ENCODE peak calls at places on chromosome 4, in seven cellular contexts. D is CD14-positive monocyte; S is iris pigment epithelial cell; C is cardiac muscle cell; L is stimulated activated CD4-positive, alpha-beta T cell treated with anti-CD3 and anti-CD28 coated beads, TNF-alpha, amount 100 ng/mL, for 24 hours; V is frontal cortex; K is activated CD8-positive, alpha-beta memory T cell treated with anti-CD3 and anti-CD28 coated beads for 24 hours. W is an unnamed sample.
A peak's percentile ranks its signal among the peaks of the same experiment; 100 is the strongest.

GRCh38 chr4:38132140-38132673 is 172.0 kb downstream of the PTTG2 start:
- DNase-seq in K (peak; percentile 80), D (no peak), S (peak; percentile 100), V (peak; percentile 41), L (peak; percentile 80), C (peak; percentile 98), W (peak; percentile 30)

GRCh38 chr4:152719856-152720556 is 40.2 kb upstream of the TMEM154 start:
- DNase-seq in D (no peak), K (no peak), V (no peak), C (no peak), S (no peak), L (no peak), W (no peak)

GRCh38 chr4:40596522-40596921 is 33.1 kb downstream of the RBM47 start:
- DNase-seq in S (no peak), D (no peak), K (no peak), V (no peak), C (no peak), L (no peak), W (no peak)

GRCh38 chr4:109009909-109010308 is 247.1 kb upstream of the ETNPPL start:
- DNase-seq in S (peak; percentile 89), K (no peak), L (no peak), D (no peak), V (no peak), C (peak; percentile 79), W (no peak)

GRCh38 chr4:82372874-82373815 is 646 bp downstream of the HNRNPD start:
- DNase-seq in S (peak; percentile 70), V (peak; percentile 36), L (peak; percentile 52), D (peak; percentile 62), K (peak; percentile 86), C (peak; percentile 77), W (no peak)

GRCh38 chr4:36310793-36311192 is 29.4 kb downstream of the DTHD1 start:
- DNase-seq in D (peak; percentile 50), C (no peak), K (no peak), L (no peak), S (no peak), V (no peak), W (no peak)

GRCh38 chr4:5500165-5500564 is 208.2 kb downstream of the EVC2 start:
- DNase-seq in K (no peak), S (peak; percentile 55), C (peak; percentile 11), D (no peak), V (no peak), L (no peak), W (no peak)

GRCh38 chr4:127809173-127809800 is 27.2 kb downstream of the HSPA4L start:
- DNase-seq in C (peak; percentile 35), V (no peak), S (peak; percentile 16), K (no peak), L (no peak), D (no peak), W (no peak)

GRCh38 chr4:7045961-7046921 is 3.1 kb downstream of the TADA2B start:
- DNase-seq in S (no peak), L (no peak), D (no peak), C (no peak), K (no peak), V (no peak), W (no peak)

GRCh38 chr4:53767503-53767902 is 176.2 kb upstream of the LNX1 start:
- DNase-seq in V (no peak), K (no peak), S (peak; percentile 89), C (peak; percentile 87), D (no peak), L (no peak), W (no peak)

GRCh38 chr4:53507671-53508286 is 83.5 kb downstream of the LNX1 start:
- DNase-seq in D (no peak), K (no peak), L (no peak), S (peak; percentile 69), C (peak; percentile 98), V (no peak), W (peak; percentile 35)

GRCh38 chr4:126800723-126801191 is 832.0 kb upstream of the INTU start:
- DNase-seq in K (no peak), S (no peak), L (no peak), D (no peak), V (no peak), C (no peak), W (no peak)

GRCh38 chr4:132417220-132417619 is 731.9 kb upstream of the PCDH10 start:
- DNase-seq in S (no peak), D (no peak), V (no peak), C (no peak), L (no peak), K (no peak), W (no peak)

GRCh38 chr4:122329876-122330595 is 48.8 kb upstream of the ADAD1 start:
- DNase-seq in S (peak; percentile 39), D (no peak), V (no peak), L (no peak), K (no peak), C (peak; percentile 21), W (no peak)

GRCh38 chr4:41319553-41319952 is 62.8 kb downstream of the UCHL1 start:
- DNase-seq in K (no peak), D (no peak), L (no peak), C (no peak), S (peak; percentile 59), V (no peak), W (no peak)

GRCh38 chr4:48780867-48781219 is 764 bp upstream of the FRYL start:
- DNase-seq in D (no peak), S (peak; percentile 56), L (no peak), C (peak; percentile 55), K (no peak), V (no peak), W (peak; percentile 72)

GRCh38 chr4:92305148-92305877 is 1.5 kb downstream of the GRID2 start:
- DNase-seq in C (peak; percentile 71), K (no peak), L (no peak), D (no peak), V (peak; percentile 60), S (peak; percentile 59), W (no peak)

GRCh38 chr4:39699676-39700409 is 1.9 kb downstream of the UBE2K start:
- DNase-seq in V (no peak), D (no peak), C (peak; percentile 39), K (no peak), L (no peak), S (peak; percentile 55), W (no peak)

GRCh38 chr4:8188743-8189550 is 10.1 kb upstream of the SH3TC1 start:
- DNase-seq in D (no peak), L (no peak), V (peak; percentile 73), S (no peak), K (no peak), C (peak; percentile 71), W (peak; percentile 80)

GRCh38 chr4:46389301-46389761 is 597 bp downstream of the GABRA2 start:
- DNase-seq in S (peak; percentile 8), V (no peak), D (no peak), C (peak; percentile 25), L (no peak), K (no peak), W (no peak)

GRCh38 chr4:125849869-125850268 is 535.1 kb downstream of the FAT4 start:
- DNase-seq in K (no peak), C (peak; percentile 56), V (no peak), S (peak; percentile 77), L (no peak), D (no peak), W (no peak)

GRCh38 chr4:74768857-74769525 is 25.3 kb downstream of the BTC start:
- DNase-seq in C (peak; percentile 78), L (no peak), S (peak; percentile 38), D (no peak), V (no peak), K (no peak), W (no peak)

GRCh38 chr4:167903291-167903721 is 189.0 kb upstream of the ANXA10 start:
- DNase-seq in D (no peak), S (peak; percentile 71), C (peak; percentile 47), K (no peak), L (no peak), V (no peak), W (no peak)

GRCh38 chr4:94767446-94767845 is 9.7 kb downstream of the BMPR1B start:
- DNase-seq in K (no peak), D (no peak), L (no peak), C (no peak), S (no peak), V (no peak), W (no peak)

GRCh38 chr4:74969507-74970474 is 36.9 kb downstream of the PARM1 start:
- DNase-seq in S (peak; percentile 1), D (no peak), V (no peak), C (peak; percentile 5), L (no peak), K (no peak), W (no peak)

GRCh38 chr4:70734168-70734954 is 12.6 kb downstream of the RUFY3 start:
- DNase-seq in C (peak; percentile 69), V (peak; percentile 17), K (no peak), D (no peak), L (peak; percentile 15), S (peak; percentile 77), W (no peak)

GRCh38 chr4:25818293-25819240 is 44.2 kb downstream of the SEL1L3 start:
- DNase-seq in S (peak; percentile 38), L (no peak), K (no peak), D (no peak), C (peak; percentile 29), V (no peak), W (no peak)

GRCh38 chr4:36128689-36129088 is 115.6 kb downstream of the ARAP2 start:
- DNase-seq in V (no peak), S (peak; percentile 4), K (no peak), L (no peak), C (peak; percentile 6), D (no peak), W (no peak)

GRCh38 chr4:89707467-89707866 is 129.5 kb downstream of the SNCA start:
- DNase-seq in C (no peak), V (no peak), L (no peak), K (no peak), S (no peak), D (no peak), W (no peak)

GRCh38 chr4:119016636-119017035 is 119.0 kb upstream of the MYOZ2 start:
- DNase-seq in S (peak; percentile 86), C (peak; percentile 34), K (no peak), D (no peak), L (no peak), V (no peak), W (no peak)

GRCh38 chr4:54254915-54255246 is 25.8 kb downstream of the PDGFRA start:
- DNase-seq in S (no peak), C (peak; percentile 63), L (no peak), V (no peak), D (no peak), K (no peak), W (no peak)